ENCODE peak calls at places on chromosomes 2 and 18, in six cellular contexts. O, N, E, L, K and H are unnamed samples.

GRCh38 chr2:145994910-145995309 is 1475.0 kb upstream of the ZEB2 start:
- DNase-seq in O (no peak), N (no peak), E (no peak), L (no peak), K (no peak), H (no peak)

GRCh38 chr2:233083782-233084181 is 23.6 kb downstream of the INPP5D start:
- DNase-seq in O (no peak), N (no peak), E (no peak), L (no peak), K (no peak), H (no peak)

GRCh38 chr2:98709530-98709929 is 21.4 kb downstream of the MGAT4A start:
- DNase-seq in O (no peak), N (peak; percentile 36), E (no peak), L (no peak), K (no peak), H (no peak)

GRCh38 chr2:24749069-24749691 is 44.0 kb downstream of the PTRHD1 start:
- DNase-seq in O (no peak), N (no peak), E (no peak), L (no peak), K (no peak), H (no peak)

GRCh38 chr2:223501604-223502003 is 100.6 kb downstream of the SCG2 start:
- DNase-seq in O (no peak), N (no peak), E (no peak), L (no peak), K (no peak), H (no peak)

GRCh38 chr2:121479882-121480522 is 50.7 kb upstream of the RNU4ATAC start:
- DNase-seq in O (peak; percentile 47), N (peak; percentile 75), E (no peak), L (no peak), K (no peak), H (peak; percentile 1)

GRCh38 chr2:227388537-227389011 is 825 bp upstream of the SCYGR1 start:
- DNase-seq in O (no peak), N (no peak), E (peak; percentile 98), L (no peak), K (no peak), H (no peak)

GRCh38 chr18:11960743-11961380 is 20.4 kb upstream of the IMPA2 start:
- DNase-seq in O (no peak), N (no peak), E (no peak), L (no peak), K (no peak), H (no peak)

GRCh38 chr2:141618457-141618856 is 512.4 kb downstream of the LRP1B start:
- DNase-seq in O (no peak), N (no peak), E (no peak), L (no peak), K (no peak), H (no peak)

GRCh38 chr2:231227309-231228162 is 29.1 kb downstream of the ARMC9 start:
- DNase-seq in O (peak; percentile 69), N (peak; percentile 30), E (peak; percentile 79), L (peak; percentile 81), K (peak; percentile 56), H (peak; percentile 6)

GRCh38 chr2:238082151-238082550 is 18.0 kb upstream of the ESPNL start:
- DNase-seq in O (no peak), N (no peak), E (no peak), L (no peak), K (no peak), H (no peak)

GRCh38 chr2:167942495-167943081 is 304.8 kb downstream of the STK39 start:
- DNase-seq in O (no peak), N (no peak), E (no peak), L (no peak), K (no peak), H (no peak)

GRCh38 chr2:112712903-112713584 is 7.8 kb upstream of the NT5DC4 start:
- DNase-seq in O (peak; percentile 61), N (no peak), E (peak; percentile 84), L (no peak), K (peak; percentile 75), H (no peak)

GRCh38 chr18:36675076-36675475 is 153.7 kb downstream of the TPGS2 start:
- DNase-seq in O (no peak), N (no peak), E (no peak), L (no peak), K (no peak), H (no peak)

GRCh38 chr2:219527472-219527871 is 13.2 kb downstream of the ASIC4 start:
- DNase-seq in O (no peak), N (no peak), E (no peak), L (no peak), K (no peak), H (no peak)

GRCh38 chr18:50879302-50880107 is 587 bp downstream of the ME2 start:
- DNase-seq in O (peak; percentile 42), N (peak; percentile 52), E (peak; percentile 38), L (peak; percentile 40), K (no peak), H (peak; percentile 4)

GRCh38 chr18:48806551-48807261 is 144.1 kb downstream of the SMAD7 start:
- DNase-seq in O (no peak), N (no peak), E (no peak), L (peak; percentile 56), K (no peak), H (no peak)